ENCODE peak calls at places on chromosomes 13 and 19, in seven cellular contexts. One of them, this sample, is unnamed.

GRCh38 chr13:102814025-102814607 is 15.2 kb downstream of the BIVM start:
- DNase-seq in Kasumi-1: no peak
- DNase-seq in HEK293T: no peak
- DNase-seq in activated T-cell treated with anti-CD3 and anti-CD28 coated beads for 1 hour: no peak
- DNase-seq in NCI-H1105: no peak
- DNase-seq in mucosa of descending colon: no peak
- DNase-seq in germinal center: no peak
- DNase-seq in this sample: no peak

GRCh38 chr13:30334663-30335386 is 27.5 kb upstream of the KATNAL1 start:
- DNase-seq in Kasumi-1: peak; percentile 3
- DNase-seq in HEK293T: peak; percentile 68
- DNase-seq in activated T-cell treated with anti-CD3 and anti-CD28 coated beads for 1 hour: no peak
- DNase-seq in NCI-H1105: peak; percentile 9
- DNase-seq in mucosa of descending colon: peak; percentile 20
- DNase-seq in germinal center: no peak
- DNase-seq in this sample: peak; percentile 25

GRCh38 chr19:17843908-17844490 is 3.8 kb downstream of the JAK3 start:
- DNase-seq in Kasumi-1: no peak
- DNase-seq in HEK293T: no peak
- DNase-seq in activated T-cell treated with anti-CD3 and anti-CD28 coated beads for 1 hour: no peak
- DNase-seq in NCI-H1105: no peak
- DNase-seq in mucosa of descending colon: no peak
- DNase-seq in germinal center: no peak
- DNase-seq in this sample: no peak

GRCh38 chr19:56951672-56952071 is 111.1 kb upstream of the PEG3 start:
- DNase-seq in Kasumi-1: no peak
- DNase-seq in HEK293T: no peak
- DNase-seq in activated T-cell treated with anti-CD3 and anti-CD28 coated beads for 1 hour: no peak
- DNase-seq in NCI-H1105: no peak
- DNase-seq in mucosa of descending colon: no peak
- DNase-seq in germinal center: no peak
- DNase-seq in this sample: no peak

GRCh38 chr19:18972301-18972831 is 31.3 kb upstream of the HOMER3 start:
- DNase-seq in Kasumi-1: peak; percentile 67
- DNase-seq in HEK293T: no peak
- DNase-seq in activated T-cell treated with anti-CD3 and anti-CD28 coated beads for 1 hour: no peak
- DNase-seq in NCI-H1105: no peak
- DNase-seq in mucosa of descending colon: no peak
- DNase-seq in germinal center: no peak
- DNase-seq in this sample: peak; percentile 87

GRCh38 chr19:33434090-33434885 is 60.8 kb downstream of the CEBPG start:
- DNase-seq in Kasumi-1: no peak
- DNase-seq in HEK293T: no peak
- DNase-seq in activated T-cell treated with anti-CD3 and anti-CD28 coated beads for 1 hour: no peak
- DNase-seq in NCI-H1105: no peak
- DNase-seq in mucosa of descending colon: no peak
- DNase-seq in germinal center: no peak
- DNase-seq in this sample: no peak

GRCh38 chr13:25493930-25494707 is 122.3 kb downstream of the ATP8A2 start:
- DNase-seq in Kasumi-1: peak; percentile 0
- DNase-seq in HEK293T: no peak
- DNase-seq in activated T-cell treated with anti-CD3 and anti-CD28 coated beads for 1 hour: no peak
- DNase-seq in NCI-H1105: no peak
- DNase-seq in mucosa of descending colon: no peak
- DNase-seq in germinal center: no peak
- DNase-seq in this sample: no peak

GRCh38 chr13:31970237-31970930 is 61.2 kb upstream of the FRY start:
- DNase-seq in Kasumi-1: no peak
- DNase-seq in HEK293T: no peak
- DNase-seq in activated T-cell treated with anti-CD3 and anti-CD28 coated beads for 1 hour: no peak
- DNase-seq in NCI-H1105: no peak
- DNase-seq in mucosa of descending colon: no peak
- DNase-seq in germinal center: no peak
- DNase-seq in this sample: peak; percentile 63